ENCODE peak calls at places on chromosome 22, in nine cellular contexts. One of them, this sample, is unnamed.

GRCh38 chr22:45502215-45503070 is at the start of gene FBLN1:
- DNase-seq in GM20000: no peak
- DNase-seq in A549: peak
- DNase-seq in NB4: peak
- DNase-seq in ovary: peak
- DNase-seq in tibial nerve: no peak
- DNase-seq in tibial artery: no peak
- DNase-seq in stomach: no peak
- DNase-seq in RWPE1: peak
- DNase-seq in this sample: peak

GRCh38 chr22:35589071-35589735 is 27.9 kb downstream of the MB start:
- DNase-seq in RWPE1: peak
- DNase-seq in GM20000: no peak
- DNase-seq in ovary: peak
- DNase-seq in A549: peak
- DNase-seq in tibial artery: peak
- DNase-seq in stomach: no peak
- DNase-seq in tibial nerve: no peak
- DNase-seq in NB4: peak
- DNase-seq in this sample: no peak

GRCh38 chr22:36337365-36338130 is 50.2 kb downstream of the MYH9 start:
- DNase-seq in RWPE1: no peak
- DNase-seq in GM20000: no peak
- DNase-seq in A549: no peak
- DNase-seq in ovary: no peak
- DNase-seq in tibial nerve: no peak
- DNase-seq in tibial artery: no peak
- DNase-seq in stomach: no peak
- DNase-seq in NB4: peak
- DNase-seq in this sample: no peak

GRCh38 chr22:17772963-17773605 is 1.2 kb downstream of the BID start:
- DNase-seq in NB4: peak
- DNase-seq in stomach: no peak
- DNase-seq in ovary: no peak
- DNase-seq in tibial nerve: no peak
- DNase-seq in tibial artery: no peak
- DNase-seq in A549: no peak
- DNase-seq in RWPE1: peak
- DNase-seq in GM20000: no peak
- DNase-seq in this sample: no peak

GRCh38 chr22:27775087-27775697 is 26.4 kb downstream of the MN1 start:
- DNase-seq in NB4: no peak
- DNase-seq in A549: no peak
- DNase-seq in tibial nerve: no peak
- DNase-seq in tibial artery: no peak
- DNase-seq in stomach: no peak
- DNase-seq in ovary: no peak
- DNase-seq in GM20000: no peak
- DNase-seq in RWPE1: no peak
- DNase-seq in this sample: no peak

GRCh38 chr22:42459273-42460040 is 27.3 kb upstream of the NFAM1 start:
- DNase-seq in A549: no peak
- DNase-seq in RWPE1: no peak
- DNase-seq in ovary: no peak
- DNase-seq in tibial artery: no peak
- DNase-seq in stomach: no peak
- DNase-seq in NB4: no peak
- DNase-seq in GM20000: no peak
- DNase-seq in tibial nerve: no peak
- DNase-seq in this sample: no peak

GRCh38 chr22:43185860-43186261 is 1.1 kb downstream of the TTLL12 start:
- DNase-seq in GM20000: no peak
- DNase-seq in tibial artery: no peak
- DNase-seq in RWPE1: peak
- DNase-seq in A549: no peak
- DNase-seq in tibial nerve: no peak
- DNase-seq in stomach: peak
- DNase-seq in NB4: peak
- DNase-seq in ovary: peak
- DNase-seq in this sample: no peak

GRCh38 chr22:45885941-45886395 is 91.0 kb downstream of the WNT7B start:
- DNase-seq in A549: no peak
- DNase-seq in tibial nerve: no peak
- DNase-seq in ovary: no peak
- DNase-seq in tibial artery: no peak
- DNase-seq in GM20000: no peak
- DNase-seq in RWPE1: no peak
- DNase-seq in NB4: no peak
- DNase-seq in stomach: no peak
- DNase-seq in this sample: no peak

GRCh38 chr22:41563051-41563711 is 2.4 kb downstream of the CSDC2 start:
- DNase-seq in ovary: peak
- DNase-seq in RWPE1: peak
- DNase-seq in NB4: peak
- DNase-seq in tibial artery: peak
- DNase-seq in tibial nerve: no peak
- DNase-seq in GM20000: no peak
- DNase-seq in stomach: no peak
- DNase-seq in A549: peak
- DNase-seq in this sample: no peak

GRCh38 chr22:48756146-48757111 is 1071.2 kb downstream of the BRD1 start:
- DNase-seq in NB4: peak
- DNase-seq in RWPE1: no peak
- DNase-seq in A549: peak
- DNase-seq in tibial nerve: peak
- DNase-seq in tibial artery: no peak
- DNase-seq in stomach: peak
- DNase-seq in GM20000: no peak
- DNase-seq in ovary: no peak
- DNase-seq in this sample: no peak

GRCh38 chr22:48755332-48755949 is 1072.2 kb downstream of the BRD1 start:
- DNase-seq in A549: no peak
- DNase-seq in tibial artery: peak
- DNase-seq in NB4: no peak
- DNase-seq in GM20000: no peak
- DNase-seq in RWPE1: no peak
- DNase-seq in stomach: peak
- DNase-seq in ovary: no peak
- DNase-seq in tibial nerve: no peak
- DNase-seq in this sample: no peak

GRCh38 chr22:48758905-48759875 is 1068.5 kb downstream of the BRD1 start:
- DNase-seq in A549: no peak
- DNase-seq in stomach: peak
- DNase-seq in tibial artery: peak
- DNase-seq in GM20000: no peak
- DNase-seq in RWPE1: no peak
- DNase-seq in ovary: no peak
- DNase-seq in NB4: no peak
- DNase-seq in tibial nerve: peak
- DNase-seq in this sample: no peak

GRCh38 chr22:48758021-48758561 is 1069.6 kb downstream of the BRD1 start:
- DNase-seq in tibial nerve: peak
- DNase-seq in RWPE1: no peak
- DNase-seq in ovary: no peak
- DNase-seq in GM20000: no peak
- DNase-seq in stomach: peak
- DNase-seq in A549: no peak
- DNase-seq in tibial artery: peak
- DNase-seq in NB4: no peak
- DNase-seq in this sample: no peak

GRCh38 chr22:48757581-48757980 is 1070.1 kb downstream of the BRD1 start:
- DNase-seq in ovary: no peak
- DNase-seq in A549: no peak
- DNase-seq in NB4: no peak
- DNase-seq in RWPE1: no peak
- DNase-seq in stomach: peak
- DNase-seq in GM20000: no peak
- DNase-seq in tibial nerve: peak
- DNase-seq in tibial artery: peak
- DNase-seq in this sample: no peak
- TF ChIP-seq CTCF in ovary: no peak
- TF ChIP-seq CTCF in A549: no peak
- TF ChIP-seq CTCF in NB4: no peak
- TF ChIP-seq CTCF in RWPE1: no peak
- TF ChIP-seq CTCF in stomach: no peak
- TF ChIP-seq CTCF in GM20000: no peak
- TF ChIP-seq CTCF in tibial nerve: no peak
- TF ChIP-seq CTCF in tibial artery: no peak
- TF ChIP-seq CTCF in this sample: no peak

GRCh38 chr22:39914584-39914983 is 13.7 kb downstream of the GRAP2 start:
- DNase-seq in tibial nerve: no peak
- DNase-seq in tibial artery: no peak
- DNase-seq in NB4: no peak
- DNase-seq in RWPE1: no peak
- DNase-seq in GM20000: no peak
- DNase-seq in A549: no peak
- DNase-seq in ovary: no peak
- DNase-seq in stomach: no peak
- DNase-seq in this sample: no peak

GRCh38 chr22:39915295-39915726 is 14.4 kb downstream of the GRAP2 start:
- DNase-seq in tibial nerve: no peak
- DNase-seq in NB4: no peak
- DNase-seq in stomach: no peak
- DNase-seq in RWPE1: no peak
- DNase-seq in GM20000: no peak
- DNase-seq in ovary: no peak
- DNase-seq in tibial artery: no peak
- DNase-seq in A549: no peak
- DNase-seq in this sample: no peak

GRCh38 chr22:39910875-39911601 is 10.2 kb downstream of the GRAP2 start:
- DNase-seq in tibial artery: no peak
- DNase-seq in tibial nerve: no peak
- DNase-seq in NB4: no peak
- DNase-seq in GM20000: no peak
- DNase-seq in stomach: no peak
- DNase-seq in RWPE1: no peak
- DNase-seq in A549: no peak
- DNase-seq in ovary: no peak
- DNase-seq in this sample: no peak

GRCh38 chr22:39913886-39914285 is 13.0 kb downstream of the GRAP2 start:
- DNase-seq in tibial nerve: no peak
- DNase-seq in tibial artery: no peak
- DNase-seq in NB4: no peak
- DNase-seq in stomach: no peak
- DNase-seq in GM20000: no peak
- DNase-seq in ovary: no peak
- DNase-seq in A549: no peak
- DNase-seq in RWPE1: no peak
- DNase-seq in this sample: no peak

DNA sequence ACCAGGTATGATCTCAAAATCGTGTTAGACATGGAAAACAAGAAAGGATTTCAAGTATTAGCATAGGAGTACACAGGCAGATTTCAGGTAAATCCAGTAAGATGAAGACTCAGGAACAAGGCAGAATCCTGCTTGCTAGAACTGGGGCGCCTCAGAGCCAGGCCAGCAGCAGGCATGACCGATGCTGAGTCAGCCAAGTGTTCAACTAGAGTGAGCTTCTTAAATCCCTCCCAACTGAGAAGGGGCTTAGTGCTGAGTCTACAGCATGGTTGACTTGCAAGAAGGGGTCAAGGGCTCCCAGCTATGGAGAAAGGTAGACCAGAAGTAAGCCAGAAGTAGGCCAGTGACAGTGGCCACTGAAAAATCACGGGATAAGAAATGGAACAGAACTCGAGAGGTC is 12.4 kb downstream of the GRAP2 start:
- DNase-seq in A549: no peak
- DNase-seq in tibial artery: no peak
- DNase-seq in NB4: no peak
- DNase-seq in RWPE1: no peak
- DNase-seq in tibial nerve: no peak
- DNase-seq in GM20000: no peak
- DNase-seq in ovary: no peak
- DNase-seq in stomach: no peak
- DNase-seq in this sample: no peak
- TF ChIP-seq CTCF in A549: no peak
- TF ChIP-seq CTCF in tibial artery: no peak
- TF ChIP-seq CTCF in NB4: no peak
- TF ChIP-seq CTCF in RWPE1: no peak
- TF ChIP-seq CTCF in tibial nerve: no peak
- TF ChIP-seq CTCF in GM20000: no peak
- TF ChIP-seq CTCF in ovary: no peak
- TF ChIP-seq CTCF in stomach: no peak
- TF ChIP-seq CTCF in this sample: no peak

DNA sequence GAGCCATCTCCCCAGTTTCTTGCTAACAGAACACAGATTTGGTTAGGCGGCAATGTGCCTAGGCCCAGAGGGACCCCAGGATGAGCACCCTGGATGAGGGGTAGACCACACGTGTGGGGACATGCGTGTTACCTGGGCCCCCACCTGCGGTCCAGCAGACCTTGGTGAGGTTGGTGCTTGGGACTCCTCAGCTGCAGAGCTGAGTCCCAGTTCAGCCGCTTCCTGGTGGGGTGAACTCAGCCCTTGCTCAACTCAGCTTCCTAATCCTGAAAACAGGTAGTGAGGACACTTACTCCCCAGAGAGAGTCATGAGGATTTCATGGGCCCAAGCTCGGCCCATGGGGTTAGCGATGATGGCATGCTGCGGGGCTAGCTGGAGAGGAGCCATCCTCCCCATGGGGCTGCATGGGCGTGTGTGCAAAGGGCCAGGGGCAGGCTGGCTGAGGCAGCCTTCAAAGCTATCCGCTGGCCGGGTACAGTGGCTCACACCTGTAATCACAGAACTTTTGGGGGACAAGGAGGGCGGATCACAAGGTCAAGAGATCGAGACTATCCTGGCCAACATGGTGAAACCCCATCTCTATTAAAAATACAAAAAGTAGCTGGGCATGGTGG is 46.9 kb upstream of the SHISAL1 start:
- DNase-seq in stomach: no peak
- DNase-seq in RWPE1: no peak
- DNase-seq in tibial artery: no peak
- DNase-seq in A549: no peak
- DNase-seq in tibial nerve: no peak
- DNase-seq in ovary: peak
- DNase-seq in NB4: peak
- DNase-seq in GM20000: no peak
- DNase-seq in this sample: no peak
- TF ChIP-seq CTCF in stomach: no peak
- TF ChIP-seq CTCF in RWPE1: no peak
- TF ChIP-seq CTCF in tibial artery: no peak
- TF ChIP-seq CTCF in A549: no peak
- TF ChIP-seq CTCF in tibial nerve: no peak
- TF ChIP-seq CTCF in ovary: no peak
- TF ChIP-seq CTCF in NB4: no peak
- TF ChIP-seq CTCF in GM20000: no peak
- TF ChIP-seq CTCF in this sample: no peak

DNA sequence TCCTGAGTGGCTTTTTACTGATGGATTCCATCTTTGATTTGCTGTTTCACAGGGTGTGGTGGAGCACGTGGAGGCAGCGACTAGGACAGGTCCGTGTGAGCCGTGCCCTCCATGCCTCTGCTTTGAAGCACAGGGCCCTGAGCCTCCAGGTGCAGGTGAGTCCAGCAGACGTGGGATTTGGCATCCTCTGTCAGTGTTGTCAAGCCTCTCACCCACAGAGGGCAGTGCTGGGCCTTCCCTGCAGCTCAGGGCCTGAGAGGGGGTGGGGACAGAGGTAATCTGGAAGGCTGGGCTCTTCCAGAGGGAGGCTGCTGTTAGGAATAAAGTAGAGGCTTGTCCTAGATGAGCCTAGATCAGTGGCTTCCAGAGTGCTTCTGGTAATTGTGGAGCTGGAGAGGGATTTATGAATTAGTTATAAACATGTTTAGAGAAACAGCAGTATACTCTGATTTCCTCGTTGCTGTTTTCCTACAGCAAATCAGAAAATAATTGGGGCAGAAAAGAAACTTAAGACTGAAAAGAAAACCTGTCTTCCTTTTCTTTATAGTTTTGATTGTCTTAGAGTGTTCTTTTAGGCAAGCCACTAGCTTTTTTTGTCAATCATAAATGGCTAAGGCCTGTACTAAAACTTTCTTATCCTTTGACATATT is 65.0 kb downstream of the SFI1 start:
- DNase-seq in ovary: peak
- DNase-seq in tibial artery: peak
- DNase-seq in NB4: peak
- DNase-seq in tibial nerve: no peak
- DNase-seq in A549: peak
- DNase-seq in GM20000: peak
- DNase-seq in RWPE1: peak
- DNase-seq in stomach: peak
- DNase-seq in this sample: peak
- TF ChIP-seq CTCF in ovary: no peak
- TF ChIP-seq CTCF in tibial artery: peak
- TF ChIP-seq CTCF in NB4: peak
- TF ChIP-seq CTCF in tibial nerve: peak
- TF ChIP-seq CTCF in A549: peak
- TF ChIP-seq CTCF in GM20000: peak
- TF ChIP-seq CTCF in RWPE1: peak
- TF ChIP-seq CTCF in stomach: peak
- TF ChIP-seq CTCF in this sample: peak

This sample was measured in D721Med.